ENCODE peak calls at places on chromosomes 5 and 9, in eight cellular contexts. L, A, B, N, W, K, F and E are unnamed samples.

GRCh38 chr5:135535820-135536801 is at the start of gene NEUROG1:
- DNase-seq in L (peak; percentile 31), A (no peak), B (peak; percentile 72), N (peak; percentile 26), W (no peak), K (no peak), F (no peak), E (peak; percentile 9)

GRCh38 chr9:33719581-33720374 is 75.6 kb upstream of the PRSS3 start:
- DNase-seq in L (peak; percentile 6), A (no peak), B (peak; percentile 37), N (no peak), W (peak; percentile 17), K (no peak), F (peak; percentile 18), E (peak; percentile 14)

GRCh38 chr9:131252120-131252519 is 24.2 kb downstream of the FAM78A start:
- DNase-seq in L (no peak), A (no peak), B (no peak), N (peak; percentile 5), W (no peak), K (no peak), F (no peak), E (no peak)

GRCh38 chr5:122164070-122164435 is 34.7 kb downstream of the ZNF474 start:
- DNase-seq in L (no peak), A (no peak), B (no peak), N (no peak), W (no peak), K (no peak), F (no peak), E (no peak)

GRCh38 chr5:108728566-108729305 is 19.0 kb upstream of the FER start:
- DNase-seq in L (no peak), A (no peak), B (no peak), N (peak; percentile 19), W (no peak), K (no peak), F (no peak), E (no peak)

GRCh38 chr9:117551171-117551570 is 136.3 kb upstream of the ASTN2 start:
- DNase-seq in L (no peak), A (no peak), B (no peak), N (no peak), W (no peak), K (no peak), F (no peak), E (no peak)

GRCh38 chr9:108869092-108869725 is 7.1 kb downstream of the ACTL7A start:
- DNase-seq in L (no peak), A (no peak), B (no peak), N (peak; percentile 64), W (peak; percentile 78), K (no peak), F (peak; percentile 45), E (no peak)

GRCh38 chr5:107840592-107840991 is 169.9 kb upstream of the EFNA5 start:
- DNase-seq in L (no peak), A (no peak), B (no peak), N (no peak), W (no peak), K (no peak), F (no peak), E (no peak)

GRCh38 chr5:67301285-67301904 is 104.8 kb upstream of the CD180 start:
- DNase-seq in L (no peak), A (no peak), B (no peak), N (peak; percentile 59), W (peak; percentile 96), K (peak; percentile 93), F (peak; percentile 98), E (no peak)

GRCh38 chr9:97567182-97567893 is 65.8 kb downstream of the TSTD2 start:
- DNase-seq in L (no peak), A (no peak), B (no peak), N (no peak), W (no peak), K (peak; percentile 54), F (no peak), E (no peak)

GRCh38 chr5:40717281-40717680 is 37.6 kb downstream of the PTGER4 start:
- DNase-seq in L (no peak), A (no peak), B (no peak), N (no peak), W (peak; percentile 75), K (no peak), F (peak; percentile 62), E (no peak)

GRCh38 chr9:684055-684949 is 157.2 kb upstream of the DMRT1 start:
- DNase-seq in L (no peak), A (no peak), B (peak; percentile 23), N (peak; percentile 49), W (peak; percentile 54), K (no peak), F (peak; percentile 80), E (no peak)

GRCh38 chr5:79020861-79021561 is 35.9 kb upstream of the ARSB start:
- DNase-seq in L (peak; percentile 14), A (peak; percentile 8), B (peak; percentile 66), N (peak; percentile 79), W (peak; percentile 85), K (peak; percentile 66), F (peak; percentile 84), E (no peak)

GRCh38 chr9:127910613-127911205 is 6.1 kb downstream of the ST6GALNAC4 start:
- DNase-seq in L (no peak), A (no peak), B (no peak), N (no peak), W (peak; percentile 58), K (no peak), F (peak; percentile 55), E (no peak)

GRCh38 chr9:70120834-70121510 is 77.3 kb downstream of the MAMDC2 start:
- DNase-seq in L (no peak), A (no peak), B (no peak), N (peak; percentile 42), W (peak; percentile 97), K (peak; percentile 92), F (peak; percentile 96), E (no peak)

GRCh38 chr9:135104761-135105160 is 17.3 kb downstream of the OLFM1 start:
- DNase-seq in L (no peak), A (no peak), B (no peak), N (no peak), W (no peak), K (no peak), F (no peak), E (no peak)

GRCh38 chr9:34984049-34984448 is 5.5 kb upstream of the DNAJB5 start:
- DNase-seq in L (no peak), A (no peak), B (peak; percentile 32), N (peak; percentile 80), W (peak; percentile 48), K (peak; percentile 39), F (peak; percentile 62), E (no peak)

GRCh38 chr5:99331061-99331460 is 402.3 kb upstream of the CHD1 start:
- DNase-seq in L (peak; percentile 50), A (no peak), B (no peak), N (no peak), W (no peak), K (no peak), F (no peak), E (peak; percentile 84)

GRCh38 chr5:12615141-12615820 is 711.0 kb upstream of the CTNND2 start:
- DNase-seq in L (no peak), A (no peak), B (no peak), N (no peak), W (no peak), K (no peak), F (no peak), E (no peak)

GRCh38 chr5:139698461-139699146 is 50.5 kb downstream of the CXXC5 start:
- DNase-seq in L (no peak), A (no peak), B (peak; percentile 53), N (peak; percentile 73), W (peak; percentile 73), K (peak; percentile 94), F (peak; percentile 85), E (peak; percentile 75)

GRCh38 chr9:125884196-125884595 is 137.0 kb downstream of the PBX3 start:
- DNase-seq in L (no peak), A (no peak), B (no peak), N (no peak), W (no peak), K (no peak), F (no peak), E (no peak)

GRCh38 chr9:89955626-89956025 is 350.8 kb downstream of the GADD45G start:
- DNase-seq in L (no peak), A (no peak), B (no peak), N (no peak), W (no peak), K (no peak), F (no peak), E (no peak)

GRCh38 chr9:135090547-135090946 is 3.1 kb downstream of the OLFM1 start:
- DNase-seq in L (no peak), A (no peak), B (no peak), N (peak; percentile 28), W (no peak), K (no peak), F (peak; percentile 13), E (no peak)

GRCh38 chr9:83024501-83025125 is 38.3 kb downstream of the RASEF start:
- DNase-seq in L (no peak), A (no peak), B (no peak), N (no peak), W (peak; percentile 87), K (no peak), F (peak; percentile 29), E (no peak)

GRCh38 chr9:120104771-120105170 is 475.2 kb downstream of the CDK5RAP2 start:
- DNase-seq in L (no peak), A (no peak), B (no peak), N (no peak), W (no peak), K (no peak), F (no peak), E (no peak)

GRCh38 chr9:35756275-35756742 is 2.2 kb upstream of the MSMP start:
- DNase-seq in L (no peak), A (no peak), B (no peak), N (peak; percentile 83), W (no peak), K (no peak), F (peak; percentile 19), E (no peak)

GRCh38 chr9:68867066-68867465 is 146.8 kb downstream of the PRKACG start:
- DNase-seq in L (no peak), A (no peak), B (no peak), N (no peak), W (no peak), K (no peak), F (no peak), E (no peak)

GRCh38 chr5:147887026-147887627 is 8.6 kb downstream of the SCGB3A2 start:
- DNase-seq in L (no peak), A (no peak), B (peak; percentile 8), N (peak; percentile 55), W (peak; percentile 66), K (no peak), F (peak; percentile 19), E (peak; percentile 19)

GRCh38 chr9:28868224-28868623 is 1294.9 kb upstream of the C9orf72 start:
- DNase-seq in L (no peak), A (no peak), B (no peak), N (no peak), W (no peak), K (no peak), F (no peak), E (no peak)

GRCh38 chr5:116872986-116873385 is 298.4 kb upstream of the SEMA6A start:
- DNase-seq in L (no peak), A (no peak), B (no peak), N (no peak), W (peak; percentile 44), K (no peak), F (no peak), E (no peak)

GRCh38 chr5:53052499-53052898 is 57.1 kb downstream of the MOCS2 start:
- DNase-seq in L (no peak), A (no peak), B (no peak), N (no peak), W (no peak), K (no peak), F (peak; percentile 10), E (no peak)

GRCh38 chr5:181245427-181246275 is 1.9 kb upstream of the RACK1 start:
- DNase-seq in L (no peak), A (no peak), B (no peak), N (peak; percentile 27), W (no peak), K (peak; percentile 60), F (no peak), E (no peak)

GRCh38 chr5:7763621-7764072 is 87.3 kb downstream of the CFAP90 start:
- DNase-seq in L (peak; percentile 62), A (no peak), B (no peak), N (no peak), W (no peak), K (no peak), F (no peak), E (no peak)

GRCh38 chr5:173451031-173451430 is 122.8 kb upstream of the STC2 start:
- DNase-seq in L (no peak), A (peak; percentile 24), B (peak; percentile 72), N (peak; percentile 26), W (no peak), K (no peak), F (peak; percentile 35), E (no peak)